ENCODE peak calls at places on chromosomes 6 and 20, in four cellular contexts. Q is mammary epithelial cell; G is activated CD8-positive, alpha-beta memory T cell treated with anti-CD3 and anti-CD28 coated beads for 4 hours; Y is effector CD4-positive, alpha-beta T cell. D is an unnamed sample.

GRCh38 chr20:52996726-52997125 is 24.6 kb downstream of the TSHZ2 start:
- DNase-seq in Q (no peak), G (no peak), Y (no peak), D (no peak)

GRCh38 chr20:34850969-34851368 is 21.7 kb downstream of the GGT7 start:
- DNase-seq in Q (no peak), G (no peak), Y (no peak), D (no peak)

GRCh38 chr6:137711929-137712328 is 155.1 kb upstream of the TNFAIP3 start:
- DNase-seq in Q (no peak), G (no peak), Y (no peak), D (no peak)

GRCh38 chr6:37024665-37025337 is 19.3 kb downstream of the FGD2 start:
- DNase-seq in Q (peak), G (no peak), Y (no peak), D (peak)

GRCh38 chr6:10421508-10422281 is 6.8 kb upstream of the TFAP2A start:
- DNase-seq in Q (no peak), G (no peak), Y (no peak), D (no peak)

GRCh38 chr6:82492134-82492533 is 128.5 kb downstream of the TPBG start:
- DNase-seq in Q (no peak), G (no peak), Y (no peak), D (no peak)

GRCh38 chr20:10447028-10447427 is 11.9 kb downstream of the SLX4IP start:
- DNase-seq in Q (peak), G (peak), Y (peak), D (peak)

GRCh38 chr6:20687494-20687893 is 153.2 kb downstream of the CDKAL1 start:
- DNase-seq in Q (no peak), G (no peak), Y (no peak), D (no peak)

GRCh38 chr6:15909290-15910070 is 219.4 kb upstream of the MYLIP start:
- DNase-seq in Q (no peak), G (no peak), Y (no peak), D (no peak)

GRCh38 chr6:160101262-160102205 is 20.1 kb upstream of the SLC22A1 start:
- DNase-seq in Q (no peak), G (no peak), Y (no peak), D (no peak)

GRCh38 chr6:137155830-137156229 is 17.6 kb downstream of the IL22RA2 start:
- DNase-seq in Q (peak), G (peak), Y (no peak), D (peak)

GRCh38 chr6:132483779-132484679 is 28.9 kb downstream of the STX7 start:
- DNase-seq in Q (peak), G (no peak), Y (peak), D (no peak)

GRCh38 chr6:93317587-93317986 is 101.8 kb downstream of the EPHA7 start:
- DNase-seq in Q (no peak), G (no peak), Y (no peak), D (no peak)